ENCODE peak calls at places on chromosomes 2 and 18, in eight cellular contexts. One of them, this sample, is unnamed.

GRCh38 chr18:9950289-9951016 is 36.6 kb downstream of the VAPA start:
- DNase-seq in mammary epithelial cell: no peak
- DNase-seq in aorta: no peak
- DNase-seq in ascending aorta: no peak
- DNase-seq in GM23338: no peak
- DNase-seq in MM.1S: no peak
- DNase-seq in upper lobe of left lung: no peak
- DNase-seq in hepatocyte: no peak
- DNase-seq in this sample: no peak

GRCh38 chr2:231110551-231110950 is 14.3 kb downstream of the HTR2B start:
- DNase-seq in aorta: no peak
- DNase-seq in GM23338: no peak
- DNase-seq in upper lobe of left lung: no peak
- DNase-seq in hepatocyte: peak
- DNase-seq in MM.1S: no peak
- DNase-seq in ascending aorta: no peak
- DNase-seq in mammary epithelial cell: no peak
- DNase-seq in this sample: no peak

GRCh38 chr2:215540646-215541045 is 104.8 kb upstream of the FN1 start:
- DNase-seq in aorta: no peak
- DNase-seq in MM.1S: no peak
- DNase-seq in GM23338: no peak
- DNase-seq in hepatocyte: no peak
- DNase-seq in mammary epithelial cell: peak
- DNase-seq in ascending aorta: no peak
- DNase-seq in upper lobe of left lung: no peak
- DNase-seq in this sample: no peak

GRCh38 chr18:54530285-54530684 is 60.8 kb upstream of the DYNAP start:
- DNase-seq in aorta: no peak
- DNase-seq in MM.1S: no peak
- DNase-seq in hepatocyte: no peak
- DNase-seq in GM23338: no peak
- DNase-seq in upper lobe of left lung: no peak
- DNase-seq in ascending aorta: no peak
- DNase-seq in mammary epithelial cell: no peak
- DNase-seq in this sample: no peak

GRCh38 chr2:214679736-214680135 is 129.7 kb downstream of the BARD1 start:
- DNase-seq in aorta: no peak
- DNase-seq in MM.1S: no peak
- DNase-seq in mammary epithelial cell: no peak
- DNase-seq in upper lobe of left lung: no peak
- DNase-seq in GM23338: no peak
- DNase-seq in hepatocyte: no peak
- DNase-seq in ascending aorta: no peak
- DNase-seq in this sample: no peak

GRCh38 chr2:183037660-183038340 is 457 bp downstream of the NCKAP1 start:
- DNase-seq in mammary epithelial cell: peak
- DNase-seq in hepatocyte: peak
- DNase-seq in ascending aorta: no peak
- DNase-seq in aorta: peak
- DNase-seq in GM23338: peak
- DNase-seq in MM.1S: peak
- DNase-seq in upper lobe of left lung: peak
- DNase-seq in this sample: peak

GRCh38 chr18:686339-687111 is 25.9 kb downstream of the ENOSF1 start:
- DNase-seq in upper lobe of left lung: no peak
- DNase-seq in GM23338: peak
- DNase-seq in ascending aorta: no peak
- DNase-seq in aorta: peak
- DNase-seq in MM.1S: no peak
- DNase-seq in hepatocyte: no peak
- DNase-seq in mammary epithelial cell: no peak
- DNase-seq in this sample: no peak

GRCh38 chr2:657766-658165 is 19.4 kb downstream of the TMEM18 start:
- DNase-seq in upper lobe of left lung: no peak
- DNase-seq in aorta: no peak
- DNase-seq in mammary epithelial cell: no peak
- DNase-seq in MM.1S: no peak
- DNase-seq in GM23338: no peak
- DNase-seq in hepatocyte: no peak
- DNase-seq in ascending aorta: no peak
- DNase-seq in this sample: no peak

GRCh38 chr2:162929571-162929970 is 91.0 kb upstream of the KCNH7 start:
- DNase-seq in GM23338: no peak
- DNase-seq in mammary epithelial cell: no peak
- DNase-seq in MM.1S: no peak
- DNase-seq in hepatocyte: no peak
- DNase-seq in upper lobe of left lung: no peak
- DNase-seq in ascending aorta: no peak
- DNase-seq in aorta: no peak
- DNase-seq in this sample: no peak

GRCh38 chr2:55838653-55839052 is 84.9 kb downstream of the EFEMP1 start:
- DNase-seq in hepatocyte: no peak
- DNase-seq in aorta: no peak
- DNase-seq in GM23338: no peak
- DNase-seq in mammary epithelial cell: peak
- DNase-seq in upper lobe of left lung: no peak
- DNase-seq in MM.1S: no peak
- DNase-seq in ascending aorta: no peak
- DNase-seq in this sample: no peak

GRCh38 chr2:158818511-158818910 is 23.4 kb downstream of the DAPL1 start:
- DNase-seq in MM.1S: no peak
- DNase-seq in ascending aorta: no peak
- DNase-seq in mammary epithelial cell: no peak
- DNase-seq in aorta: no peak
- DNase-seq in hepatocyte: no peak
- DNase-seq in upper lobe of left lung: no peak
- DNase-seq in GM23338: no peak
- DNase-seq in this sample: no peak

GRCh38 chr18:598053-598665 is 1.4 kb downstream of the CLUL1 start:
- DNase-seq in aorta: no peak
- DNase-seq in hepatocyte: no peak
- DNase-seq in ascending aorta: no peak
- DNase-seq in GM23338: no peak
- DNase-seq in MM.1S: no peak
- DNase-seq in upper lobe of left lung: no peak
- DNase-seq in mammary epithelial cell: no peak
- DNase-seq in this sample: no peak

GRCh38 chr2:143163499-143163898 is 34.3 kb downstream of the ARHGAP15 start:
- DNase-seq in mammary epithelial cell: no peak
- DNase-seq in hepatocyte: no peak
- DNase-seq in upper lobe of left lung: no peak
- DNase-seq in ascending aorta: no peak
- DNase-seq in GM23338: no peak
- DNase-seq in aorta: no peak
- DNase-seq in MM.1S: no peak
- DNase-seq in this sample: no peak

GRCh38 chr2:199594443-199594842 is 136.7 kb upstream of the SATB2 start:
- DNase-seq in aorta: no peak
- DNase-seq in GM23338: no peak
- DNase-seq in MM.1S: no peak
- DNase-seq in ascending aorta: no peak
- DNase-seq in hepatocyte: no peak
- DNase-seq in upper lobe of left lung: no peak
- DNase-seq in mammary epithelial cell: no peak
- DNase-seq in this sample: no peak

GRCh38 chr2:50863218-50863617 is 168.7 kb downstream of the NRXN1 start:
- DNase-seq in upper lobe of left lung: no peak
- DNase-seq in aorta: no peak
- DNase-seq in MM.1S: peak
- DNase-seq in mammary epithelial cell: no peak
- DNase-seq in hepatocyte: no peak
- DNase-seq in ascending aorta: no peak
- DNase-seq in GM23338: no peak
- DNase-seq in this sample: no peak

GRCh38 chr2:173763641-173764040 is 201.5 kb downstream of the SP3 start:
- DNase-seq in mammary epithelial cell: no peak
- DNase-seq in upper lobe of left lung: no peak
- DNase-seq in ascending aorta: no peak
- DNase-seq in MM.1S: no peak
- DNase-seq in GM23338: no peak
- DNase-seq in hepatocyte: no peak
- DNase-seq in aorta: no peak
- DNase-seq in this sample: no peak

GRCh38 chr2:119841550-119841949 is 81.8 kb downstream of the PTPN4 start:
- DNase-seq in GM23338: no peak
- DNase-seq in ascending aorta: no peak
- DNase-seq in hepatocyte: no peak
- DNase-seq in mammary epithelial cell: no peak
- DNase-seq in upper lobe of left lung: no peak
- DNase-seq in aorta: no peak
- DNase-seq in MM.1S: no peak
- DNase-seq in this sample: no peak

GRCh38 chr2:128661289-128661688 is 342.6 kb upstream of the HS6ST1 start:
- DNase-seq in upper lobe of left lung: no peak
- DNase-seq in mammary epithelial cell: no peak
- DNase-seq in GM23338: no peak
- DNase-seq in MM.1S: no peak
- DNase-seq in ascending aorta: no peak
- DNase-seq in hepatocyte: no peak
- DNase-seq in aorta: peak
- DNase-seq in this sample: no peak

GRCh38 chr2:224268441-224268840 is 133.5 kb downstream of the FAM124B start:
- DNase-seq in aorta: no peak
- DNase-seq in ascending aorta: no peak
- DNase-seq in MM.1S: no peak
- DNase-seq in upper lobe of left lung: no peak
- DNase-seq in mammary epithelial cell: peak
- DNase-seq in hepatocyte: peak
- DNase-seq in GM23338: no peak
- DNase-seq in this sample: no peak

GRCh38 chr2:196849895-196850294 is 40.7 kb upstream of the C2orf66 start:
- DNase-seq in upper lobe of left lung: no peak
- DNase-seq in ascending aorta: no peak
- DNase-seq in aorta: no peak
- DNase-seq in mammary epithelial cell: peak
- DNase-seq in MM.1S: no peak
- DNase-seq in hepatocyte: peak
- DNase-seq in GM23338: peak
- DNase-seq in this sample: no peak

GRCh38 chr18:10265560-10266235 is 188.7 kb upstream of the APCDD1 start:
- DNase-seq in MM.1S: no peak
- DNase-seq in hepatocyte: no peak
- DNase-seq in ascending aorta: no peak
- DNase-seq in aorta: no peak
- DNase-seq in mammary epithelial cell: no peak
- DNase-seq in GM23338: no peak
- DNase-seq in upper lobe of left lung: no peak
- DNase-seq in this sample: no peak

GRCh38 chr2:47221039-47221438 is 65.9 kb upstream of the STPG4 start:
- DNase-seq in upper lobe of left lung: no peak
- DNase-seq in mammary epithelial cell: no peak
- DNase-seq in ascending aorta: no peak
- DNase-seq in hepatocyte: no peak
- DNase-seq in aorta: no peak
- DNase-seq in MM.1S: no peak
- DNase-seq in GM23338: no peak
- DNase-seq in this sample: no peak
- H3K27ac ChIP-seq in upper lobe of left lung: no peak
- H3K27ac ChIP-seq in mammary epithelial cell: no peak
- H3K27ac ChIP-seq in ascending aorta: no peak
- H3K27ac ChIP-seq in hepatocyte: no peak
- H3K27ac ChIP-seq in aorta: no peak
- H3K27ac ChIP-seq in MM.1S: no peak
- H3K27ac ChIP-seq in GM23338: no peak
- H3K27ac ChIP-seq in this sample: no peak

DNA sequence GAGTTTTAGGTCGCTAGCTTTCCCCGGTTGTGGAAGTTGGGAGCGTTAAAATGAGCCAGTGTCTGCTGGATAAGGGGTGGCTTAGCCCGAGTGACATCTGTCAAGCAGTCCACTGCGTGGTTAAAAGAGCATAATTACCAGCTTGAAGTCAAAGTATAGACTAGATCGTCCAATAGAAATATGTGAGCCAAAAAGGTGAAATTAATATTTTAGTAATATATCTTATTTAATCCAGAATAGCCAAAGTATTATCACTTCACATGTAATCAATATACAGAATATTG is 655 bp downstream of the COMMD1 start:
- DNase-seq in ascending aorta: no peak
- DNase-seq in upper lobe of left lung: no peak
- DNase-seq in MM.1S: no peak
- DNase-seq in GM23338: no peak
- DNase-seq in hepatocyte: no peak
- DNase-seq in mammary epithelial cell: no peak
- DNase-seq in aorta: no peak
- DNase-seq in this sample: no peak
- H3K27ac ChIP-seq in ascending aorta: peak
- H3K27ac ChIP-seq in upper lobe of left lung: peak
- H3K27ac ChIP-seq in MM.1S: no peak
- H3K27ac ChIP-seq in GM23338: no peak
- H3K27ac ChIP-seq in hepatocyte: no peak
- H3K27ac ChIP-seq in mammary epithelial cell: peak
- H3K27ac ChIP-seq in aorta: no peak
- H3K27ac ChIP-seq in this sample: no peak

GRCh38 chr18:59298871-59299270 is 19.6 kb downstream of the CPLX4 start:
- DNase-seq in mammary epithelial cell: no peak
- DNase-seq in upper lobe of left lung: no peak
- DNase-seq in GM23338: no peak
- DNase-seq in ascending aorta: no peak
- DNase-seq in hepatocyte: no peak
- DNase-seq in MM.1S: no peak
- DNase-seq in aorta: no peak
- DNase-seq in this sample: no peak

DNA sequence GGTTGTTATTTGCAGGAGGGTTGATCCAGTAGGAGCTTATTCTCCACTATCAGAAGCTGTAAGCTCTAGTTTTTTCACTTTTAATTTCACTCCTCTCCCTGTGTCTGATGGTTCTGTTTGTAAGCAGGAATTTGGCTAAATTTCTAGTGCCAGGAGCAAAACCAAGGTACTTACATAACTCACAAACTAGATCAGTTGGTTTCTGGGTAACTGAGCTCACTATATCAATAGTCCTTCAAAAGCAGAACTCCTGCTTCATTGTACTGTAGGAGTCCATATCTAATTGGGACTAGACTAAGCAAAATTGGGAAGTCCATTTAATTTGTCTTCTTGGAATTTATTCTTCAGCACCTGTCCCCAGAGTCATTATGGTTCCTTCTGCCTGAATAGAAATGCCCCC is 20.1 kb upstream of the RAX start:
- DNase-seq in aorta: no peak
- DNase-seq in GM23338: no peak
- DNase-seq in ascending aorta: no peak
- DNase-seq in MM.1S: no peak
- DNase-seq in hepatocyte: no peak
- DNase-seq in mammary epithelial cell: no peak
- DNase-seq in upper lobe of left lung: no peak
- DNase-seq in this sample: no peak
- H3K27ac ChIP-seq in aorta: no peak
- H3K27ac ChIP-seq in GM23338: no peak
- H3K27ac ChIP-seq in ascending aorta: no peak
- H3K27ac ChIP-seq in MM.1S: no peak
- H3K27ac ChIP-seq in hepatocyte: no peak
- H3K27ac ChIP-seq in mammary epithelial cell: no peak
- H3K27ac ChIP-seq in upper lobe of left lung: no peak
- H3K27ac ChIP-seq in this sample: no peak

DNA sequence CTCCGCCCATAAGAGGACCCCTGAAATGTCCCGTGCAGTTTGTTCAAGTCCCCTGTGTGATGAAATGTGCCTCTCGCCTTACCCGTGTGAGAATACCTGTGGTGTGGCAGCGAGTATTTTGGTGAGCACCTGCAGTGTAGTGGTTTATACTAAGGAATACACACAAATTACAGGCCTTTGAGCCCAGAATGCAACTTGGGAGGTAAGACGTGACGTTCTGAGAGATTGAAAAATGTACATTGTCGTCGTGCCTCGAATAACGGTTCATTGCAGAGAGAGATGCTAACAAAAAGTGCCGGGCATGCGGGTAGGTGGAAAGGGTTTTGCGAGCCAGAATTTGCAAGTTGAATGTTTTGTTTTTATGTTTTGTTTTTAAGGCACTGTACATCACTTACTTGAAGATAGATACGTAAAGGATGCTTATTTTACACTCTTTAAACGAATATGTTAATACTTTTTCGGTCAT is 863 bp downstream of the RBBP8 start:
- DNase-seq in GM23338: no peak
- DNase-seq in MM.1S: no peak
- DNase-seq in hepatocyte: no peak
- DNase-seq in ascending aorta: no peak
- DNase-seq in upper lobe of left lung: no peak
- DNase-seq in aorta: no peak
- DNase-seq in mammary epithelial cell: no peak
- DNase-seq in this sample: no peak
- H3K27ac ChIP-seq in GM23338: no peak
- H3K27ac ChIP-seq in MM.1S: peak
- H3K27ac ChIP-seq in hepatocyte: peak
- H3K27ac ChIP-seq in ascending aorta: peak
- H3K27ac ChIP-seq in upper lobe of left lung: peak
- H3K27ac ChIP-seq in aorta: no peak
- H3K27ac ChIP-seq in mammary epithelial cell: peak
- H3K27ac ChIP-seq in this sample: peak